ENCODE peak calls at places on chromosomes 2 and 18, in ten cellular contexts. R is MM.1S; Q is upper lobe of right lung; K is right atrium auricular region; W is suprapubic skin; I is effector memory CD4-positive, alpha-beta T cell; U is cardiac muscle cell; Z is heart left ventricle; X is CD8-positive, alpha-beta T cell; F is fibroblast of lung. T is an unnamed sample. For H3K9me3, the result is how much of the 10 kb centered on the place peaks cover.

GRCh38 chr2:60880633-60880987 is 764 bp upstream of the REL start:
- DNase-seq in F (peak), I (no peak), X (no peak), R (no peak), U (no peak), Q (no peak), Z (no peak), K (no peak), W (no peak), T (peak)

GRCh38 chr2:134461511-134461910 is 207.6 kb downstream of the MGAT5 start:
- DNase-seq in Z (no peak), I (no peak), W (no peak), R (no peak), F (no peak), Q (peak), X (no peak), U (no peak), K (no peak), T (no peak)

GRCh38 chr2:109694190-109694589 is 80.0 kb downstream of the SOWAHC start:
- DNase-seq in R (no peak), I (no peak), X (no peak), W (peak), U (peak), F (no peak), Z (no peak), Q (no peak), K (no peak), T (no peak)

GRCh38 chr2:215828528-215829184 is 184.7 kb downstream of the MREG start:
- DNase-seq in F (peak), Q (peak), Z (peak), W (no peak), X (no peak), K (peak), U (peak), R (peak), I (peak), T (peak)

GRCh38 chr2:56102098-56102497 is 81.7 kb upstream of the CCDC85A start:
- DNase-seq in R (no peak), X (no peak), W (no peak), Q (no peak), F (no peak), I (no peak), Z (no peak), U (no peak), K (no peak), T (no peak)

GRCh38 chr2:234911271-234911670 is 40.5 kb upstream of the SH3BP4 start:
- DNase-seq in W (no peak), R (no peak), Q (no peak), U (peak), X (no peak), Z (no peak), I (no peak), K (no peak), F (peak), T (no peak)

GRCh38 chr2:189179607-189179979 is at the start of gene COL5A2:
- DNase-seq in I (no peak), W (peak), Q (no peak), X (no peak), K (peak), R (no peak), F (peak), Z (peak), U (peak), T (peak)

GRCh38 chr2:45572979-45573378 is 38.1 kb downstream of the SRBD1 start:
- DNase-seq in U (no peak), Q (no peak), Z (no peak), R (no peak), I (no peak), F (no peak), W (no peak), K (no peak), X (no peak), T (no peak)

GRCh38 chr2:34254272-34254882 is 655.3 kb upstream of the FAM98A start:
- DNase-seq in F (no peak), Z (no peak), X (no peak), I (no peak), U (no peak), W (no peak), R (no peak), K (no peak), Q (no peak), T (no peak)

GRCh38 chr2:236984046-236984445 is 101.6 kb upstream of the COPS8 start:
- DNase-seq in R (no peak), I (no peak), F (peak), U (no peak), Q (no peak), K (no peak), W (no peak), X (no peak), Z (no peak), T (no peak)

GRCh38 chr2:159129807-159130206 is 156.7 kb downstream of the WDSUB1 start:
- DNase-seq in Q (no peak), R (no peak), I (no peak), Z (peak), X (no peak), F (no peak), W (no peak), U (no peak), K (no peak), T (peak)

GRCh38 chr18:70146174-70146573 is 59.3 kb downstream of the RTTN start:
- DNase-seq in U (no peak), I (no peak), X (no peak), Z (no peak), W (no peak), F (no peak), Q (no peak), K (no peak), R (no peak), T (no peak)

GRCh38 chr18:22871809-22872525 is 61.2 kb upstream of the RBBP8 start:
- DNase-seq in K (no peak), Z (no peak), Q (no peak), U (peak), W (no peak), I (no peak), F (peak), X (no peak), R (peak), T (no peak)

GRCh38 chr2:229220254-229220653 is 50.8 kb downstream of the PID1 start:
- DNase-seq in F (no peak), R (no peak), Q (no peak), K (no peak), W (no peak), U (no peak), Z (no peak), I (no peak), X (no peak), T (no peak)

GRCh38 chr2:72992734-72993102 is 75.4 kb downstream of the EMX1 start:
- DNase-seq in U (no peak), I (no peak), K (peak), X (no peak), Q (peak), W (peak), Z (no peak), R (no peak), F (no peak), T (no peak)

GRCh38 chr2:227862741-227863588 is 8.5 kb upstream of the DAW1 start:
- DNase-seq in K (peak), U (peak), F (peak), I (no peak), R (no peak), W (no peak), X (no peak), Q (no peak), Z (peak), T (peak)

GRCh38 chr2:144320491-144320890 is 199.4 kb downstream of the ZEB2 start:
- DNase-seq in W (no peak), K (no peak), R (no peak), F (peak), U (peak), Q (no peak), I (peak), Z (peak), X (peak), T (peak)

GRCh38 chr2:65595641-65596040 is 163.2 kb upstream of the SPRED2 start:
- DNase-seq in X (no peak), Z (no peak), U (peak), F (peak), I (no peak), R (no peak), K (no peak), W (no peak), Q (no peak), T (no peak)

GRCh38 chr2:204967199-204967995 is 422.1 kb downstream of the PARD3B start:
- DNase-seq in W (no peak), Q (no peak), U (no peak), K (no peak), X (peak), F (no peak), R (no peak), I (peak), Z (no peak), T (no peak)

GRCh38 chr2:44777542-44777941 is 164.0 kb upstream of the SIX3 start:
- DNase-seq in U (peak), F (no peak), Z (no peak), X (no peak), R (no peak), Q (no peak), W (no peak), I (no peak), K (no peak), T (peak)

GRCh38 chr2:102250278-102250821 is 61.0 kb upstream of the IL1RL1 start:
- DNase-seq in Z (no peak), W (no peak), F (no peak), R (no peak), Q (no peak), K (no peak), U (no peak), X (no peak), I (no peak), T (no peak)

GRCh38 chr2:60505240-60505639 is 48.2 kb downstream of the BCL11A start:
- DNase-seq in Q (no peak), F (no peak), K (no peak), X (no peak), W (no peak), Z (no peak), R (no peak), I (no peak), U (no peak), T (no peak)

GRCh38 chr2:73830871-73831401 is 2.2 kb downstream of the STAMBP start:
- DNase-seq in I (no peak), F (peak), R (no peak), Q (no peak), X (no peak), K (no peak), Z (no peak), W (no peak), U (peak), T (peak)

GRCh38 chr2:192153561-192153960 is 41.2 kb downstream of the TMEFF2 start:
- DNase-seq in R (peak), F (no peak), X (no peak), W (no peak), K (no peak), Q (no peak), Z (no peak), I (no peak), U (no peak), T (no peak)

GRCh38 chr18:60096428-60096827 is 196.6 kb downstream of the PMAIP1 start:
- DNase-seq in R (no peak), U (no peak), X (no peak), F (no peak), Q (no peak), Z (no peak), W (no peak), K (no peak), I (no peak), T (no peak)

GRCh38 chr2:40434638-40435296 is 17.1 kb downstream of the SLC8A1 start:
- DNase-seq in Z (peak), Q (no peak), R (no peak), X (no peak), W (no peak), F (peak), K (no peak), I (no peak), U (peak), T (peak)

GRCh38 chr2:201406077-201406662 is 45.1 kb downstream of the TRAK2 start:
- DNase-seq in W (no peak), F (peak), K (no peak), Q (no peak), X (no peak), Z (no peak), R (no peak), U (peak), I (no peak), T (peak)

GRCh38 chr2:172181840-172182239 is 79.1 kb upstream of the DLX2 start:
- DNase-seq in Z (no peak), W (no peak), F (no peak), I (no peak), U (peak), K (no peak), Q (no peak), X (no peak), R (no peak), T (no peak)
- H3K27ac ChIP-seq in Z (no peak), W (no peak), F (no peak), I (no peak), U (no peak), K (no peak), Q (no peak), X (no peak), R (no peak), T (no peak)

GRCh38 chr18:66395671-66396218 is 208.1 kb downstream of the CDH19 start:
- DNase-seq in I (no peak), Q (no peak), R (no peak), X (no peak), W (no peak), F (no peak), Z (no peak), U (no peak), K (no peak), T (no peak)
- H3K9me3 ChIP-seq in I (under half), Q (under half), R (under half), X (under half), W (under half), F (under half), Z (under half), U (under half), K (under half), T (under half)

GRCh38 chr18:49911414-49911813 is 98.1 kb upstream of the ACAA2 start:
- DNase-seq in U (no peak), I (no peak), F (no peak), W (no peak), K (no peak), Q (no peak), X (no peak), Z (no peak), R (no peak), T (no peak)

GRCh38 chr18:49907346-49907929 is 94.1 kb upstream of the ACAA2 start:
- DNase-seq in Q (no peak), U (peak), I (no peak), Z (no peak), R (no peak), K (no peak), F (peak), X (no peak), W (no peak), T (no peak)

GRCh38 chr18:49910019-49910418 is 96.7 kb upstream of the ACAA2 start:
- DNase-seq in U (no peak), I (no peak), W (no peak), Z (no peak), R (no peak), K (no peak), Q (no peak), F (no peak), X (no peak), T (no peak)

GRCh38 chr18:49913221-49913620 is 99.9 kb upstream of the ACAA2 start:
- DNase-seq in K (no peak), Z (no peak), X (no peak), R (no peak), Q (no peak), W (no peak), U (no peak), F (no peak), I (no peak), T (no peak)

GRCh38 chr18:49910986-49911385 is 97.7 kb upstream of the ACAA2 start:
- DNase-seq in K (no peak), Z (no peak), U (no peak), F (no peak), Q (no peak), R (no peak), W (no peak), I (no peak), X (no peak), T (no peak)
- H3K27ac ChIP-seq in K (no peak), Z (no peak), U (no peak), F (no peak), Q (no peak), R (no peak), W (no peak), I (no peak), X (no peak), T (no peak)

GRCh38 chr2:52343867-52344266 is 1311.9 kb upstream of the NRXN1 start:
- DNase-seq in F (no peak), U (no peak), Z (no peak), I (no peak), R (peak), X (no peak), K (no peak), Q (no peak), W (no peak), T (no peak)
- H3K9me3 ChIP-seq in F (under half), U (under half), Z (under half), I (under half), R (under half), X (under half), K (under half), Q (under half), W (under half), T (under half)

DNA sequence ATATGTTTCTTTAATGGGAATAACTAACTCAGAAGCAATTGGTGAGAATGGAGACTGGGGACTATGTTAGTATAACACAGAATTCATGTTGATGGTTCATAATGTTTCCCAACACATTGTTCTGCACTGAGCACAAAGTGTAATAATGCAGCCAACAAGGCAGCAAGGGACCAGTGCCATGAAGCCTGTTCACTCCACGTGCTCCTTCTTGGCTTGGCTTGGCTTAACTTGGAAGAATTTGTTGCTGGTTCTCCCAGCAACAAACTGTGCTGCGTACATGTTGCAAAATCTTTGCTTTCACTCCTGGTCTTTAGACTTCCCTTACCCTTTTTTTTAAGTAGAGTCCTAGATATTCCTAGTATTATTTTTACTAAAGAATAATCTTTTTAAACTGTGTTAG is 129.7 kb downstream of the MAP3K20 start:
- DNase-seq in I (no peak), Q (no peak), K (peak), Z (peak), F (peak), U (peak), X (no peak), W (peak), R (no peak), T (no peak)
- H3K27ac ChIP-seq in I (no peak), Q (peak), K (peak), Z (peak), F (no peak), U (peak), X (no peak), W (peak), R (no peak), T (no peak)

T was measured in A673.